ENCODE peak calls at places on chromosomes 5 and 9, in nine cellular contexts. Z is IMR-90, Q is fibroblast of mammary gland, D is cardiac fibroblast, K is pancreas, A is progenitor cell of endocrine pancreas, N is lower lobe of right lung, S is AG04449, E is endothelial cell of umbilical vein. X is an unnamed sample.

GRCh38 chr5:59779453-59779852 is 114.1 kb downstream of the PDE4D start:
- DNase-seq in Z (no peak), Q (no peak), D (no peak), K (no peak), A (no peak), N (no peak), S (no peak), E (no peak), X (no peak)

GRCh38 chr5:153618857-153619256 is 128.4 kb downstream of the GRIA1 start:
- DNase-seq in Z (peak; percentile 62), Q (peak; percentile 15), D (peak; percentile 48), K (no peak), A (no peak), N (no peak), S (peak; percentile 55), E (peak; percentile 21), X (no peak)

GRCh38 chr5:95729115-95730010 is 1.8 kb upstream of the RHOBTB3 start:
- DNase-seq in Z (no peak), Q (no peak), D (no peak), K (no peak), A (no peak), N (no peak), S (no peak), E (no peak), X (no peak)

GRCh38 chr5:6729400-6730310 is 16.4 kb downstream of the TENT4A start:
- DNase-seq in Z (no peak), Q (no peak), D (no peak), K (no peak), A (no peak), N (no peak), S (no peak), E (no peak), X (no peak)

GRCh38 chr9:35618854-35619799 is 914 bp upstream of the CD72 start:
- DNase-seq in Z (peak; percentile 21), Q (no peak), D (no peak), K (no peak), A (no peak), N (no peak), S (no peak), E (no peak), X (no peak)

GRCh38 chr9:93090091-93090655 is 5.8 kb upstream of the CARD19 start:
- DNase-seq in Z (no peak), Q (no peak), D (no peak), K (no peak), A (no peak), N (peak; percentile 4), S (no peak), E (no peak), X (no peak)

GRCh38 chr5:172640822-172641358 is at the start of gene NEURL1B:
- DNase-seq in Z (peak; percentile 43), Q (peak; percentile 34), D (peak; percentile 27), K (peak; percentile 71), A (peak; percentile 60), N (peak; percentile 75), S (no peak), E (peak; percentile 33), X (no peak)

GRCh38 chr5:138466058-138466899 is 1.0 kb downstream of the EGR1 start:
- DNase-seq in Z (peak; percentile 39), Q (no peak), D (peak; percentile 38), K (peak; percentile 76), A (peak; percentile 33), N (peak; percentile 49), S (no peak), E (peak; percentile 1), X (no peak)

GRCh38 chr9:132210472-132211145 is 48.8 kb downstream of the NTNG2 start:
- DNase-seq in Z (peak; percentile 94), Q (peak; percentile 80), D (peak; percentile 39), K (no peak), A (no peak), N (no peak), S (no peak), E (no peak), X (no peak)

GRCh38 chr5:173802670-173803165 is 85.4 kb upstream of the CPEB4 start:
- DNase-seq in Z (peak; percentile 11), Q (peak; percentile 61), D (peak; percentile 76), K (no peak), A (no peak), N (peak; percentile 85), S (no peak), E (no peak), X (no peak)

GRCh38 chr9:123725389-123725788 is 204.5 kb downstream of the DENND1A start:
- DNase-seq in Z (peak; percentile 13), Q (peak; percentile 54), D (no peak), K (no peak), A (no peak), N (no peak), S (no peak), E (no peak), X (no peak)

GRCh38 chr5:148937239-148937638 is 110.8 kb downstream of the ADRB2 start:
- DNase-seq in Z (peak; percentile 11), Q (no peak), D (no peak), K (no peak), A (no peak), N (no peak), S (no peak), E (no peak), X (no peak)

GRCh38 chr5:14319102-14319501 is 176.0 kb downstream of the TRIO start:
- DNase-seq in Z (no peak), Q (no peak), D (no peak), K (no peak), A (no peak), N (no peak), S (no peak), E (no peak), X (no peak)

GRCh38 chr5:88251048-88251711 is 17.5 kb downstream of the TMEM161B start:
- DNase-seq in Z (peak; percentile 52), Q (peak; percentile 55), D (peak; percentile 54), K (no peak), A (no peak), N (no peak), S (no peak), E (no peak), X (no peak)

GRCh38 chr9:93303806-93304573 is 120.1 kb downstream of the WNK2 start:
- DNase-seq in Z (no peak), Q (no peak), D (no peak), K (no peak), A (no peak), N (no peak), S (no peak), E (no peak), X (no peak)

GRCh38 chr9:124329996-124330714 is 72.4 kb downstream of the NEK6 start:
- DNase-seq in Z (no peak), Q (no peak), D (no peak), K (no peak), A (no peak), N (no peak), S (no peak), E (no peak), X (no peak)

GRCh38 chr5:159961761-159962160 is 45.5 kb downstream of the ADRA1B start:
- DNase-seq in Z (no peak), Q (no peak), D (no peak), K (no peak), A (no peak), N (no peak), S (no peak), E (no peak), X (no peak)

GRCh38 chr5:159962214-159962613 is 45.9 kb downstream of the ADRA1B start:
- DNase-seq in Z (no peak), Q (no peak), D (no peak), K (no peak), A (no peak), N (no peak), S (no peak), E (no peak), X (no peak)

GRCh38 chr5:159963967-159964366 is 45.0 kb upstream of the TTC1 start:
- DNase-seq in Z (no peak), Q (no peak), D (no peak), K (no peak), A (no peak), N (no peak), S (no peak), E (no peak), X (no peak)

GRCh38 chr5:159961176-159961689 is 45.0 kb downstream of the ADRA1B start:
- DNase-seq in Z (no peak), Q (no peak), D (no peak), K (no peak), A (no peak), N (no peak), S (no peak), E (no peak), X (no peak)

DNA sequence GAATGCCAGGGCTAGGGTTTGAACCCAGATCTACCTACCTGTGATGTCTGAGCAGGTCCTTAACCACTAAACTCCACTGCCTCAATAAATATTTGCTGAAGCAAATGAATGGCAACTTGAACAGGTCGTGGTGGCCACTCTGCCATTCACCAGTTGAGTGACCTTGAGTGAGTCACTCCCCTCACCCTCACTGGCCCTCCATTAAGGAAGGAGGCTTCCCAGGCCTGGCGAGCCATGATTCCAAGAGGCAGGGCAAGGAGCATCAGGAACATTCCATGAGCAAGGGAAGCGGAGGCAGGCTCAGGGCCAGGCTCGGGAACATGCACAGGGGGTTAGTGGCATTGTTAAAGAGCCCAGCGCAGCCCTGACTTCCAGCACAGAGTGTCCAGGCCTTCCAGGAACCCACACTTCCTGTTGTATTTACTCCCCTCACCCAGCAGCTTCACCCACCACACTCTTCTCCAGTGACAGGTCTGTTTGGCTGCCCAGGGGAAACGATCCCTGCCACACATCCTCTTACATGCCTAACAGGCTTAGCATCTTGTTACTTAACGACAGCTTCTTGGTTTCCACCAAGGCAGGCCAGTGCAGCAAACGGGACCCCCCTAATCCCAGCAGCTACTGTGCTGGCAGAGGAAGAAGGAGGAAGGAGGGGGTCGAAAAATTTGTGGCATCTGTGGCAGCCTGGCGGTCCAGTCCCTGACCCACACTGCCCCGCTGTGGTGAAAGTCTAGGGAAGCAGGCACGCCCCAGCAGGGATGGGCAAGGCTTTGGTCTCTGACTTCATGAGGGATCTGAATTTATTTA is 43.7 kb upstream of the TTC1 start:
- DNase-seq in Z (peak; percentile 57), Q (peak; percentile 52), D (peak; percentile 73), K (peak; percentile 5), A (peak; percentile 39), N (peak; percentile 65), S (no peak), E (peak; percentile 37), X (no peak)
- TF ChIP-seq CTCF in Z (peak; percentile 71), Q (peak; percentile 58), D (peak; percentile 71), K (peak; percentile 14), A (peak; percentile 63), N (peak; percentile 67), S (peak; percentile 75), E (peak; percentile 57), X (no peak)

GRCh38 chr5:73780297-73781080 is 154.5 kb downstream of the ARHGEF28 start:
- DNase-seq in Z (no peak), Q (no peak), D (no peak), K (no peak), A (no peak), N (peak; percentile 47), S (no peak), E (no peak), X (no peak)
- TF ChIP-seq CTCF in Z (no peak), Q (no peak), D (no peak), K (no peak), A (no peak), N (no peak), S (no peak), E (no peak), X (no peak)

GRCh38 chr9:114134827-114135396 is 20.4 kb upstream of the COL27A1 start:
- DNase-seq in Z (no peak), Q (no peak), D (no peak), K (no peak), A (no peak), N (no peak), S (no peak), E (no peak), X (no peak)
- TF ChIP-seq CTCF in Z (no peak), Q (no peak), D (no peak), K (no peak), A (no peak), N (no peak), S (no peak), E (no peak), X (no peak)

GRCh38 chr5:175847503-175847902 is 23.9 kb upstream of the CPLX2 start:
- DNase-seq in Z (peak; percentile 19), Q (peak; percentile 7), D (peak; percentile 6), K (no peak), A (no peak), N (no peak), S (no peak), E (no peak), X (no peak)
- TF ChIP-seq CTCF in Z (peak; percentile 41), Q (peak; percentile 23), D (peak; percentile 16), K (no peak), A (peak; percentile 34), N (no peak), S (peak; percentile 54), E (no peak), X (no peak)

X was measured in omental fat pad.